ENCODE peak calls at places on chromosome 14, in five cellular contexts. Y, M, I, W and S are unnamed samples.

GRCh38 chr14:57671021-57671420 is 177.4 kb upstream of the CCDC198 start:
- DNase-seq in Y (no peak), I (no peak), W (no peak), M (no peak), S (no peak)

GRCh38 chr14:64260418-64260817 is 33.8 kb downstream of the ESR2 start:
- DNase-seq in M (no peak), W (no peak), I (no peak), Y (no peak), S (no peak)

GRCh38 chr14:61582815-61583214 is 112.5 kb upstream of the HIF1A start:
- DNase-seq in M (no peak), I (no peak), W (no peak), Y (no peak), S (no peak)

GRCh38 chr14:98210045-98210678 is 1061.8 kb downstream of the BCL11B start:
- DNase-seq in Y (no peak), M (no peak), W (no peak), I (peak; percentile 70), S (no peak)

GRCh38 chr14:20659813-20660395 is 18.4 kb upstream of the OR6S1 start:
- DNase-seq in M (no peak), I (no peak), Y (no peak), W (no peak), S (no peak)

GRCh38 chr14:94383777-94384176 is 4.6 kb downstream of the SERPINA1 start:
- DNase-seq in Y (no peak), M (no peak), I (no peak), W (no peak), S (peak; percentile 44)

GRCh38 chr14:104599446-104599845 is 5.1 kb downstream of the TMEM179 start:
- DNase-seq in I (no peak), M (no peak), Y (no peak), W (no peak), S (no peak)

GRCh38 chr14:80634106-80634758 is 307.3 kb downstream of the CEP128 start:
- DNase-seq in Y (no peak), M (no peak), I (no peak), W (no peak), S (no peak)

GRCh38 chr14:64790478-64790877 is 86.3 kb downstream of the PLEKHG3 start:
- DNase-seq in I (no peak), Y (no peak), W (no peak), M (no peak), S (no peak)

GRCh38 chr14:91084516-91084915 is 24.1 kb upstream of the RPS6KA5 start:
- DNase-seq in M (no peak), Y (no peak), W (no peak), I (no peak), S (no peak)

GRCh38 chr14:47438650-47439140 is 236.7 kb downstream of the MDGA2 start:
- DNase-seq in M (no peak), W (no peak), Y (peak; percentile 29), I (no peak), S (no peak)

GRCh38 chr14:90732142-90732541 is 84.1 kb downstream of the TTC7B start:
- DNase-seq in I (no peak), W (no peak), Y (no peak), M (no peak), S (no peak)